ENCODE peak calls at places on chromosomes 1 and 21, in seven cellular contexts. N is activated naive CD4-positive, alpha-beta T cell treated with anti-CD3 and anti-CD28 coated beads, Interleukin-2, amount 10 ng/mL, durations not matched to agents 7 days and 5 days; V is activated T-helper 2 cell treated with anti-CD3 and anti-CD28 coated beads, Interferon-gamma antibody, Interleukin-2, Interleukin-4, amounts not matched to agents 10 μg/mL and 5 μg/mL and 100 μg/mL, durations not matched to agents 14 hours and 24 hours and 36 hours; D is mammary epithelial cell; G is small intestine; M is stimulated activated CD4-positive, alpha-beta T cell treated with anti-CD3 and anti-CD28 coated beads, Interleukin-2, amount 100 ng/mL, for 24 hours; A is Right ventricle myocardium superior. Z is an unnamed sample.

GRCh38 chr1:38522998-38523939 is 336.3 kb downstream of the RRAGC start:
- DNase-seq in G (no peak), D (no peak), M (no peak), N (no peak), A (no peak), V (no peak), Z (no peak)

GRCh38 chr1:31707711-31708110 is 3.9 kb upstream of the COL16A1 start:
- DNase-seq in V (no peak), G (no peak), D (peak; percentile 61), A (no peak), N (no peak), M (no peak), Z (no peak)

GRCh38 chr1:14970115-14970798 is 183.3 kb upstream of the TMEM51 start:
- DNase-seq in N (peak; percentile 40), M (peak; percentile 23), G (peak; percentile 62), D (peak; percentile 80), V (no peak), A (no peak), Z (peak; percentile 51)

GRCh38 chr1:27192039-27192529 is 37.2 kb upstream of the SLC9A1 start:
- DNase-seq in M (no peak), G (peak; percentile 97), V (no peak), A (no peak), D (peak; percentile 41), N (no peak), Z (peak; percentile 88)

GRCh38 chr1:212794561-212795014 is 2.9 kb downstream of the TATDN3 start:
- DNase-seq in D (no peak), M (no peak), A (no peak), V (no peak), G (no peak), N (no peak), Z (no peak)

GRCh38 chr1:14529436-14529835 is 69.0 kb upstream of the KAZN start:
- DNase-seq in A (no peak), G (no peak), N (no peak), V (no peak), D (no peak), M (no peak), Z (no peak)

GRCh38 chr1:186871784-186872183 is 43.0 kb downstream of the PLA2G4A start:
- DNase-seq in G (no peak), A (no peak), D (no peak), M (no peak), V (no peak), N (no peak), Z (no peak)

GRCh38 chr1:222622765-222623164 is 4.9 kb downstream of the MIA3 start:
- DNase-seq in N (no peak), A (no peak), V (no peak), M (no peak), D (no peak), G (no peak), Z (no peak)

GRCh38 chr1:153922076-153922837 is 515 bp downstream of the GATAD2B start:
- DNase-seq in A (peak; percentile 64), M (peak; percentile 71), G (no peak), D (peak; percentile 74), V (no peak), N (peak; percentile 75), Z (peak; percentile 2)

GRCh38 chr21:45373991-45374816 is 30.8 kb upstream of the COL18A1 start:
- DNase-seq in V (no peak), G (no peak), D (no peak), N (no peak), A (peak; percentile 30), M (no peak), Z (no peak)

GRCh38 chr21:29822064-29822463 is 117.7 kb downstream of the GRIK1 start:
- DNase-seq in N (no peak), G (no peak), V (no peak), D (no peak), M (no peak), A (no peak), Z (no peak)

GRCh38 chr1:174466607-174467006 is 18.8 kb downstream of the GPR52 start:
- DNase-seq in A (no peak), V (no peak), M (no peak), N (no peak), D (no peak), G (no peak), Z (no peak)

GRCh38 chr21:33299181-33299752 is 25.5 kb upstream of the IFNAR1 start:
- DNase-seq in A (no peak), D (peak; percentile 52), V (peak; percentile 17), M (peak; percentile 43), G (peak; percentile 21), N (peak; percentile 72), Z (peak; percentile 44)

GRCh38 chr1:156848461-156849150 is 10.3 kb downstream of the INSRR start:
- DNase-seq in M (peak; percentile 54), N (peak; percentile 90), V (peak; percentile 55), A (no peak), G (peak; percentile 64), D (peak; percentile 31), Z (no peak)

GRCh38 chr1:5637171-5637570 is 355.1 kb downstream of the NPHP4 start:
- DNase-seq in A (no peak), M (no peak), G (peak; percentile 17), V (no peak), N (peak; percentile 38), D (no peak), Z (no peak)

GRCh38 chr21:29718081-29718815 is 221.5 kb downstream of the GRIK1 start:
- DNase-seq in D (peak; percentile 58), G (no peak), M (no peak), N (no peak), A (no peak), V (no peak), Z (no peak)